ENCODE peak calls at places on chromosomes 3 and 15, in seven cellular contexts. One of them, this sample, is unnamed.

GRCh38 chr3:160707187-160707789 is 30.3 kb downstream of the ARL14 start:
- DNase-seq in AG10803: peak; percentile 56
- DNase-seq in fibroblast of the aortic adventitia: peak; percentile 72
- DNase-seq in germinal center: peak; percentile 8
- DNase-seq in NCI-H510A treated with DMSO at 0.1 percent for 48 hours: peak; percentile 75
- DNase-seq in SW480: peak; percentile 67
- DNase-seq in anterior cingulate cortex: peak; percentile 45
- DNase-seq in this sample: peak; percentile 70

GRCh38 chr3:62582495-62583172 is 209.3 kb upstream of the FEZF2 start:
- DNase-seq in AG10803: no peak
- DNase-seq in fibroblast of the aortic adventitia: no peak
- DNase-seq in germinal center: no peak
- DNase-seq in NCI-H510A treated with DMSO at 0.1 percent for 48 hours: no peak
- DNase-seq in SW480: no peak
- DNase-seq in anterior cingulate cortex: no peak
- DNase-seq in this sample: no peak

GRCh38 chr3:139320551-139321309 is 23.1 kb upstream of the MRPS22 start:
- DNase-seq in AG10803: no peak
- DNase-seq in fibroblast of the aortic adventitia: no peak
- DNase-seq in germinal center: no peak
- DNase-seq in NCI-H510A treated with DMSO at 0.1 percent for 48 hours: no peak
- DNase-seq in SW480: peak; percentile 37
- DNase-seq in anterior cingulate cortex: no peak
- DNase-seq in this sample: no peak

GRCh38 chr3:168495932-168496331 is 400.2 kb upstream of the GOLIM4 start:
- DNase-seq in AG10803: no peak
- DNase-seq in fibroblast of the aortic adventitia: no peak
- DNase-seq in germinal center: no peak
- DNase-seq in NCI-H510A treated with DMSO at 0.1 percent for 48 hours: no peak
- DNase-seq in SW480: no peak
- DNase-seq in anterior cingulate cortex: no peak
- DNase-seq in this sample: no peak

GRCh38 chr3:157107644-157108133 is 52.3 kb downstream of the CCNL1 start:
- DNase-seq in AG10803: peak; percentile 71
- DNase-seq in fibroblast of the aortic adventitia: no peak
- DNase-seq in germinal center: no peak
- DNase-seq in NCI-H510A treated with DMSO at 0.1 percent for 48 hours: no peak
- DNase-seq in SW480: no peak
- DNase-seq in anterior cingulate cortex: no peak
- DNase-seq in this sample: no peak

GRCh38 chr3:32816439-32817194 is 1.2 kb upstream of the TRIM71 start:
- DNase-seq in AG10803: peak; percentile 5
- DNase-seq in fibroblast of the aortic adventitia: peak; percentile 11
- DNase-seq in germinal center: peak; percentile 37
- DNase-seq in NCI-H510A treated with DMSO at 0.1 percent for 48 hours: no peak
- DNase-seq in SW480: peak; percentile 39
- DNase-seq in anterior cingulate cortex: peak; percentile 22
- DNase-seq in this sample: peak; percentile 46

GRCh38 chr3:14523792-14524191 is 16.4 kb downstream of the GRIP2 start:
- DNase-seq in AG10803: peak; percentile 20
- DNase-seq in fibroblast of the aortic adventitia: peak; percentile 9
- DNase-seq in germinal center: no peak
- DNase-seq in NCI-H510A treated with DMSO at 0.1 percent for 48 hours: no peak
- DNase-seq in SW480: no peak
- DNase-seq in anterior cingulate cortex: no peak
- DNase-seq in this sample: peak; percentile 42

GRCh38 chr3:78724886-78725285 is 1042.9 kb downstream of the ROBO1 start:
- DNase-seq in AG10803: no peak
- DNase-seq in fibroblast of the aortic adventitia: no peak
- DNase-seq in germinal center: no peak
- DNase-seq in NCI-H510A treated with DMSO at 0.1 percent for 48 hours: no peak
- DNase-seq in SW480: peak; percentile 42
- DNase-seq in anterior cingulate cortex: no peak
- DNase-seq in this sample: peak; percentile 68

GRCh38 chr3:37973250-37974054 is 17.1 kb upstream of the VILL start:
- DNase-seq in AG10803: peak; percentile 29
- DNase-seq in fibroblast of the aortic adventitia: no peak
- DNase-seq in germinal center: no peak
- DNase-seq in NCI-H510A treated with DMSO at 0.1 percent for 48 hours: no peak
- DNase-seq in SW480: no peak
- DNase-seq in anterior cingulate cortex: peak; percentile 39
- DNase-seq in this sample: no peak

GRCh38 chr15:80071652-80072051 is 12.2 kb downstream of the ZFAND6 start:
- DNase-seq in AG10803: no peak
- DNase-seq in fibroblast of the aortic adventitia: no peak
- DNase-seq in germinal center: no peak
- DNase-seq in NCI-H510A treated with DMSO at 0.1 percent for 48 hours: no peak
- DNase-seq in SW480: no peak
- DNase-seq in anterior cingulate cortex: no peak
- DNase-seq in this sample: no peak

GRCh38 chr3:150544726-150545125 is 1.6 kb downstream of the SERP1 start:
- DNase-seq in AG10803: peak; percentile 31
- DNase-seq in fibroblast of the aortic adventitia: peak; percentile 73
- DNase-seq in germinal center: no peak
- DNase-seq in NCI-H510A treated with DMSO at 0.1 percent for 48 hours: no peak
- DNase-seq in SW480: no peak
- DNase-seq in anterior cingulate cortex: no peak
- DNase-seq in this sample: peak; percentile 18

GRCh38 chr3:74593152-74593551 is 21.3 kb downstream of the CNTN3 start:
- DNase-seq in AG10803: no peak
- DNase-seq in fibroblast of the aortic adventitia: no peak
- DNase-seq in germinal center: no peak
- DNase-seq in NCI-H510A treated with DMSO at 0.1 percent for 48 hours: no peak
- DNase-seq in SW480: no peak
- DNase-seq in anterior cingulate cortex: no peak
- DNase-seq in this sample: no peak

GRCh38 chr3:190048831-190049541 is 71.7 kb downstream of the P3H2 start:
- DNase-seq in AG10803: peak; percentile 74
- DNase-seq in fibroblast of the aortic adventitia: peak; percentile 82
- DNase-seq in germinal center: no peak
- DNase-seq in NCI-H510A treated with DMSO at 0.1 percent for 48 hours: no peak
- DNase-seq in SW480: no peak
- DNase-seq in anterior cingulate cortex: no peak
- DNase-seq in this sample: peak; percentile 78

GRCh38 chr3:33796137-33796536 is 2.3 kb upstream of the PDCD6IP start:
- DNase-seq in AG10803: no peak
- DNase-seq in fibroblast of the aortic adventitia: no peak
- DNase-seq in germinal center: no peak
- DNase-seq in NCI-H510A treated with DMSO at 0.1 percent for 48 hours: no peak
- DNase-seq in SW480: no peak
- DNase-seq in anterior cingulate cortex: no peak
- DNase-seq in this sample: no peak

GRCh38 chr15:88115529-88116152 is 140.9 kb downstream of the NTRK3 start:
- DNase-seq in AG10803: no peak
- DNase-seq in fibroblast of the aortic adventitia: peak; percentile 65
- DNase-seq in germinal center: no peak
- DNase-seq in NCI-H510A treated with DMSO at 0.1 percent for 48 hours: no peak
- DNase-seq in SW480: no peak
- DNase-seq in anterior cingulate cortex: peak; percentile 83
- DNase-seq in this sample: peak; percentile 91

GRCh38 chr3:149310796-149311534 is 22.5 kb downstream of the TM4SF18 start:
- DNase-seq in AG10803: no peak
- DNase-seq in fibroblast of the aortic adventitia: peak; percentile 16
- DNase-seq in germinal center: no peak
- DNase-seq in NCI-H510A treated with DMSO at 0.1 percent for 48 hours: no peak
- DNase-seq in SW480: no peak
- DNase-seq in anterior cingulate cortex: no peak
- DNase-seq in this sample: peak; percentile 41

GRCh38 chr3:133820889-133821675 is 15.5 kb downstream of the SRPRB start:
- DNase-seq in AG10803: no peak
- DNase-seq in fibroblast of the aortic adventitia: no peak
- DNase-seq in germinal center: no peak
- DNase-seq in NCI-H510A treated with DMSO at 0.1 percent for 48 hours: no peak
- DNase-seq in SW480: no peak
- DNase-seq in anterior cingulate cortex: no peak
- DNase-seq in this sample: no peak

GRCh38 chr3:97927699-97928098 is 44.5 kb downstream of the RIOX2 start:
- DNase-seq in AG10803: peak; percentile 64
- DNase-seq in fibroblast of the aortic adventitia: no peak
- DNase-seq in germinal center: no peak
- DNase-seq in NCI-H510A treated with DMSO at 0.1 percent for 48 hours: no peak
- DNase-seq in SW480: no peak
- DNase-seq in anterior cingulate cortex: no peak
- DNase-seq in this sample: peak; percentile 41

GRCh38 chr15:63049747-63050439 is 7.3 kb downstream of the TPM1 start:
- DNase-seq in AG10803: no peak
- DNase-seq in fibroblast of the aortic adventitia: no peak
- DNase-seq in germinal center: no peak
- DNase-seq in NCI-H510A treated with DMSO at 0.1 percent for 48 hours: no peak
- DNase-seq in SW480: no peak
- DNase-seq in anterior cingulate cortex: no peak
- DNase-seq in this sample: peak; percentile 46

GRCh38 chr3:182315313-182315712 is 478.0 kb upstream of the ATP11B start:
- DNase-seq in AG10803: no peak
- DNase-seq in fibroblast of the aortic adventitia: no peak
- DNase-seq in germinal center: no peak
- DNase-seq in NCI-H510A treated with DMSO at 0.1 percent for 48 hours: no peak
- DNase-seq in SW480: no peak
- DNase-seq in anterior cingulate cortex: no peak
- DNase-seq in this sample: no peak

GRCh38 chr3:168801792-168802191 is 706.1 kb upstream of the GOLIM4 start:
- DNase-seq in AG10803: peak; percentile 85
- DNase-seq in fibroblast of the aortic adventitia: peak; percentile 62
- DNase-seq in germinal center: no peak
- DNase-seq in NCI-H510A treated with DMSO at 0.1 percent for 48 hours: no peak
- DNase-seq in SW480: no peak
- DNase-seq in anterior cingulate cortex: no peak
- DNase-seq in this sample: peak; percentile 47

GRCh38 chr15:51097553-51098330 is 3.0 kb upstream of the TNFAIP8L3 start:
- DNase-seq in AG10803: peak; percentile 47
- DNase-seq in fibroblast of the aortic adventitia: peak; percentile 86
- DNase-seq in germinal center: no peak
- DNase-seq in NCI-H510A treated with DMSO at 0.1 percent for 48 hours: no peak
- DNase-seq in SW480: peak; percentile 21
- DNase-seq in anterior cingulate cortex: no peak
- DNase-seq in this sample: peak; percentile 38

GRCh38 chr3:141401584-141402475 is 33.5 kb downstream of the ZBTB38 start:
- DNase-seq in AG10803: peak; percentile 51
- DNase-seq in fibroblast of the aortic adventitia: peak; percentile 48
- DNase-seq in germinal center: peak; percentile 64
- DNase-seq in NCI-H510A treated with DMSO at 0.1 percent for 48 hours: peak; percentile 35
- DNase-seq in SW480: peak; percentile 21
- DNase-seq in anterior cingulate cortex: no peak
- DNase-seq in this sample: peak; percentile 78

GRCh38 chr3:107975529-107976203 is 115.2 kb downstream of the CD47 start:
- DNase-seq in AG10803: no peak
- DNase-seq in fibroblast of the aortic adventitia: no peak
- DNase-seq in germinal center: no peak
- DNase-seq in NCI-H510A treated with DMSO at 0.1 percent for 48 hours: no peak
- DNase-seq in SW480: no peak
- DNase-seq in anterior cingulate cortex: no peak
- DNase-seq in this sample: no peak

GRCh38 chr3:110165753-110166152 is 828.4 kb upstream of the DPPA4 start:
- DNase-seq in AG10803: peak; percentile 12
- DNase-seq in fibroblast of the aortic adventitia: no peak
- DNase-seq in germinal center: no peak
- DNase-seq in NCI-H510A treated with DMSO at 0.1 percent for 48 hours: peak; percentile 10
- DNase-seq in SW480: no peak
- DNase-seq in anterior cingulate cortex: no peak
- DNase-seq in this sample: no peak

GRCh38 chr15:74468341-74469032 is 7.5 kb upstream of the UBL7 start:
- DNase-seq in AG10803: no peak
- DNase-seq in fibroblast of the aortic adventitia: no peak
- DNase-seq in germinal center: no peak
- DNase-seq in NCI-H510A treated with DMSO at 0.1 percent for 48 hours: no peak
- DNase-seq in SW480: no peak
- DNase-seq in anterior cingulate cortex: no peak
- DNase-seq in this sample: no peak

GRCh38 chr15:69093614-69094013 is 66.8 kb upstream of the GLCE start:
- DNase-seq in AG10803: no peak
- DNase-seq in fibroblast of the aortic adventitia: no peak
- DNase-seq in germinal center: no peak
- DNase-seq in NCI-H510A treated with DMSO at 0.1 percent for 48 hours: no peak
- DNase-seq in SW480: no peak
- DNase-seq in anterior cingulate cortex: no peak
- DNase-seq in this sample: no peak

GRCh38 chr3:129064969-129065726 is 4.6 kb downstream of the GP9 start:
- DNase-seq in AG10803: no peak
- DNase-seq in fibroblast of the aortic adventitia: no peak
- DNase-seq in germinal center: no peak
- DNase-seq in NCI-H510A treated with DMSO at 0.1 percent for 48 hours: peak; percentile 16
- DNase-seq in SW480: peak; percentile 26
- DNase-seq in anterior cingulate cortex: no peak
- DNase-seq in this sample: no peak

GRCh38 chr3:186365202-186365974 is 3.4 kb upstream of the DGKG start:
- DNase-seq in AG10803: no peak
- DNase-seq in fibroblast of the aortic adventitia: peak; percentile 27
- DNase-seq in germinal center: no peak
- DNase-seq in NCI-H510A treated with DMSO at 0.1 percent for 48 hours: no peak
- DNase-seq in SW480: no peak
- DNase-seq in anterior cingulate cortex: peak; percentile 76
- DNase-seq in this sample: peak; percentile 94

GRCh38 chr3:35338186-35338585 is 301.1 kb upstream of the ARPP21 start:
- DNase-seq in AG10803: no peak
- DNase-seq in fibroblast of the aortic adventitia: no peak
- DNase-seq in germinal center: no peak
- DNase-seq in NCI-H510A treated with DMSO at 0.1 percent for 48 hours: no peak
- DNase-seq in SW480: no peak
- DNase-seq in anterior cingulate cortex: no peak
- DNase-seq in this sample: no peak

GRCh38 chr3:123409443-123410148 is 39.3 kb downstream of the ADCY5 start:
- DNase-seq in AG10803: no peak
- DNase-seq in fibroblast of the aortic adventitia: no peak
- DNase-seq in germinal center: no peak
- DNase-seq in NCI-H510A treated with DMSO at 0.1 percent for 48 hours: peak; percentile 25
- DNase-seq in SW480: peak; percentile 19
- DNase-seq in anterior cingulate cortex: no peak
- DNase-seq in this sample: no peak

GRCh38 chr3:36514171-36514570 is 133.9 kb downstream of the STAC start:
- DNase-seq in AG10803: no peak
- DNase-seq in fibroblast of the aortic adventitia: peak; percentile 77
- DNase-seq in germinal center: no peak
- DNase-seq in NCI-H510A treated with DMSO at 0.1 percent for 48 hours: no peak
- DNase-seq in SW480: no peak
- DNase-seq in anterior cingulate cortex: no peak
- DNase-seq in this sample: no peak

GRCh38 chr15:79219393-79220056 is 63.0 kb upstream of the ANKRD34C start:
- DNase-seq in AG10803: no peak
- DNase-seq in fibroblast of the aortic adventitia: no peak
- DNase-seq in germinal center: no peak
- DNase-seq in NCI-H510A treated with DMSO at 0.1 percent for 48 hours: no peak
- DNase-seq in SW480: no peak
- DNase-seq in anterior cingulate cortex: no peak
- DNase-seq in this sample: no peak

This sample was measured in astrocyte of the hippocampus.